ENCODE peak calls at places on chromosomes 5 and 9, in four cellular contexts. A is sigmoid colon; M is prostate gland; Y is CD8-positive, alpha-beta memory T cell. F is an unnamed sample.

GRCh38 chr5:27276119-27276518 is 237.7 kb upstream of the CDH9 start:
- DNase-seq in Y (no peak), M (no peak), A (no peak), F (no peak)

GRCh38 chr9:89309608-89310485 is 1.1 kb upstream of the CKS2 start:
- DNase-seq in A (no peak), Y (no peak), M (peak; percentile 21), F (no peak)

GRCh38 chr5:115262066-115262404 is 642 bp downstream of the PGGT1B start:
- DNase-seq in M (no peak), A (no peak), Y (no peak), F (no peak)

GRCh38 chr9:120926397-120926928 is at the start of gene TRAF1:
- DNase-seq in Y (peak; percentile 62), M (no peak), A (peak; percentile 61), F (no peak)

GRCh38 chr5:80238778-80239679 is 16.8 kb downstream of the SERINC5 start:
- DNase-seq in M (no peak), A (peak; percentile 81), Y (no peak), F (peak; percentile 68)

GRCh38 chr5:80181618-80182211 is 74.1 kb downstream of the SERINC5 start:
- DNase-seq in A (no peak), Y (peak; percentile 78), M (peak; percentile 94), F (no peak)

GRCh38 chr9:135087489-135087791 is at the start of gene OLFM1:
- DNase-seq in Y (no peak), A (peak; percentile 86), M (peak; percentile 72), F (peak; percentile 81)

GRCh38 chr5:64165500-64166200 is at the start of gene RNF180:
- DNase-seq in M (peak; percentile 30), Y (no peak), A (peak; percentile 69), F (peak; percentile 43)

GRCh38 chr5:172797800-172798199 is 26.8 kb upstream of the DUSP1 start:
- DNase-seq in A (peak; percentile 53), Y (no peak), M (no peak), F (no peak)

GRCh38 chr9:79425840-79426239 is 145.9 kb upstream of the TLE4 start:
- DNase-seq in M (no peak), A (no peak), Y (no peak), F (no peak)

GRCh38 chr9:33781736-33782135 is 13.6 kb upstream of the PRSS3 start:
- DNase-seq in A (no peak), M (no peak), Y (no peak), F (no peak)

GRCh38 chr5:378301-378891 is 56.9 kb downstream of the AHRR start:
- DNase-seq in A (peak; percentile 33), Y (peak; percentile 73), M (no peak), F (no peak)

GRCh38 chr9:97938081-97938644 is at the start of gene HEMGN:
- DNase-seq in M (no peak), Y (peak; percentile 72), A (no peak), F (no peak)

GRCh38 chr9:114861922-114862605 is 56.2 kb upstream of the TNFSF15 start:
- DNase-seq in Y (no peak), A (no peak), M (no peak), F (no peak)

GRCh38 chr5:178650214-178650613 is 23.4 kb upstream of the CLK4 start:
- DNase-seq in Y (no peak), M (no peak), A (no peak), F (no peak)

GRCh38 chr9:18442629-18443491 is 31.1 kb upstream of the ADAMTSL1 start:
- DNase-seq in M (peak; percentile 72), A (peak; percentile 86), Y (peak; percentile 47), F (peak; percentile 77)

GRCh38 chr9:94807556-94807955 is 81.1 kb downstream of the AOPEP start:
- DNase-seq in Y (no peak), A (no peak), M (no peak), F (no peak)

GRCh38 chr9:132166599-132166998 is 4.7 kb downstream of the NTNG2 start:
- DNase-seq in Y (no peak), M (no peak), A (no peak), F (no peak)

GRCh38 chr9:116073826-116074225 is 79.8 kb upstream of the PAPPA start:
- DNase-seq in A (no peak), M (no peak), Y (no peak), F (peak; percentile 91)

GRCh38 chr5:172188893-172189692 is 1.1 kb upstream of the STK10 start:
- DNase-seq in M (no peak), A (peak; percentile 37), Y (no peak), F (no peak)

GRCh38 chr9:37329576-37329975 is 92.9 kb upstream of the GRHPR start:
- DNase-seq in M (no peak), A (no peak), Y (no peak), F (no peak)

GRCh38 chr5:177112589-177113220 is 20.9 kb upstream of the NSD1 start:
- DNase-seq in Y (no peak), M (no peak), A (no peak), F (no peak)

GRCh38 chr5:177116631-177117373 is 16.8 kb upstream of the NSD1 start:
- DNase-seq in M (peak; percentile 78), A (peak; percentile 96), Y (peak; percentile 88), F (peak; percentile 63)

GRCh38 chr5:177113566-177114424 is 19.8 kb upstream of the NSD1 start:
- DNase-seq in M (peak; percentile 59), Y (peak; percentile 82), A (peak; percentile 86), F (peak; percentile 66)

GRCh38 chr5:177122566-177122965 is 11.0 kb upstream of the NSD1 start:
- DNase-seq in Y (no peak), M (no peak), A (no peak), F (no peak)

GRCh38 chr5:177117441-177118045 is 16.0 kb upstream of the NSD1 start:
- DNase-seq in M (no peak), Y (no peak), A (no peak), F (no peak)
- H3K4me3 ChIP-seq in M (no peak overlapping the region), Y (no peak overlapping the region), A (no peak overlapping the region), F (no peak overlapping the region)

GRCh38 chr5:3594514-3595101 is 1.0 kb upstream of the IRX1 start:
- DNase-seq in Y (no peak), A (no peak), M (no peak), F (peak; percentile 63)

GRCh38 chr5:3590967-3591900 is 4.4 kb upstream of the IRX1 start:
- DNase-seq in Y (no peak), A (no peak), M (no peak), F (no peak)

GRCh38 chr5:3590253-3590966 is 5.2 kb upstream of the IRX1 start:
- DNase-seq in Y (no peak), M (no peak), A (no peak), F (no peak)

GRCh38 chr5:3593771-3594513 is 1.7 kb upstream of the IRX1 start:
- DNase-seq in A (no peak), Y (no peak), M (no peak), F (no peak)

GRCh38 chr5:3592298-3592697 is 3.3 kb upstream of the IRX1 start:
- DNase-seq in Y (no peak), M (no peak), A (no peak), F (no peak)
- H3K27me3 ChIP-seq in Y (peaks cover 4% of the 10 kb centered on the region), M (peaks cover 63% of the 10 kb centered on the region), A (peaks cover 100% of the 10 kb centered on the region), F (peaks cover 38% of the 10 kb centered on the region)

GRCh38 chr5:34686762-34687268 is 30.7 kb downstream of the RAI14 start:
- DNase-seq in Y (no peak), A (peak; percentile 89), M (no peak), F (peak; percentile 94)
- H3K4me3 ChIP-seq in Y (no peak overlapping the region), A (no peak overlapping the region), M (no peak overlapping the region), F (no peak overlapping the region)

GRCh38 chr5:176737001-176737745 is 73.2 kb upstream of the UNC5A start:
- DNase-seq in M (no peak), Y (peak; percentile 16), A (peak; percentile 55), F (no peak)
- H3K27me3 ChIP-seq in M (peaks cover 20% of the 10 kb centered on the region), Y (peaks cover 17% of the 10 kb centered on the region), A (peaks cover 86% of the 10 kb centered on the region), F (peaks cover 4% of the 10 kb centered on the region)

GRCh38 chr5:179824745-179825112 is 4.0 kb downstream of the SQSTM1 start:
- DNase-seq in Y (no peak), M (no peak), A (no peak), F (no peak)
- H3K4me3 ChIP-seq in Y (no peak overlapping the region), M (no peak overlapping the region), A (no peak overlapping the region), F (no peak overlapping the region)

GRCh38 chr9:133997584-133997983 is 5.5 kb upstream of the VAV2 start:
- DNase-seq in A (no peak), Y (no peak), M (no peak), F (no peak)

GRCh38 chr9:133994359-133995011 is 2.4 kb upstream of the VAV2 start:
- DNase-seq in M (peak; percentile 64), Y (peak; percentile 74), A (peak; percentile 87), F (peak; percentile 62)

GRCh38 chr9:133995012-133995896 is 3.1 kb upstream of the VAV2 start:
- DNase-seq in Y (no peak), M (no peak), A (no peak), F (no peak)

GRCh38 chr9:133998915-133999580 is 6.9 kb upstream of the VAV2 start:
- DNase-seq in A (no peak), Y (no peak), M (no peak), F (no peak)

GRCh38 chr9:133996531-133997520 is 4.7 kb upstream of the VAV2 start:
- DNase-seq in M (no peak), Y (no peak), A (no peak), F (no peak)
- H3K27me3 ChIP-seq in M (no peaks in the 10 kb centered on the region), Y (no peaks in the 10 kb centered on the region), A (no peaks in the 10 kb centered on the region), F (no peaks in the 10 kb centered on the region)

F was measured in MG63.